ENCODE peak calls at places on chromosomes 5 and 9, in six cellular contexts. T, P, N, U, X and E are unnamed samples.

GRCh38 chr9:133604214-133604613 is 5.0 kb downstream of the FAM163B start:
- DNase-seq in X (no peak), N (no peak), U (no peak), T (no peak), P (no peak), E (no peak)

GRCh38 chr5:96050273-96050880 is 88.7 kb upstream of the ELL2 start:
- DNase-seq in U (no peak), T (no peak), X (no peak), N (no peak), P (no peak), E (no peak)

GRCh38 chr5:149581931-149582768 is 852 bp downstream of the ARHGEF37 start:
- DNase-seq in T (peak), X (no peak), U (no peak), P (no peak), N (no peak), E (no peak)

GRCh38 chr5:132839426-132840301 is 9.2 kb upstream of the SHROOM1 start:
- DNase-seq in X (no peak), P (no peak), N (no peak), U (no peak), T (no peak), E (no peak)

GRCh38 chr5:83957188-83957587 is 236.5 kb upstream of the HAPLN1 start:
- DNase-seq in X (no peak), N (no peak), P (no peak), T (no peak), U (no peak), E (no peak)

GRCh38 chr5:115096034-115096769 is 73.5 kb downstream of the TRIM36 start:
- DNase-seq in T (no peak), U (no peak), P (no peak), N (no peak), X (no peak), E (no peak)

GRCh38 chr5:148379340-148379739 is 4.4 kb upstream of the FBXO38 start:
- DNase-seq in T (no peak), U (no peak), N (no peak), P (no peak), X (no peak), E (no peak)

GRCh38 chr9:131395027-131395744 is 1.3 kb downstream of the PRRC2B start:
- DNase-seq in X (no peak), T (peak), U (no peak), N (no peak), P (no peak), E (no peak)

GRCh38 chr9:137545123-137545522 is 5.1 kb downstream of the PNPLA7 start:
- DNase-seq in P (peak), T (no peak), U (no peak), X (no peak), N (no peak), E (no peak)

GRCh38 chr9:113454914-113455761 is 8.4 kb upstream of the RGS3 start:
- DNase-seq in N (peak), X (peak), T (peak), P (peak), U (peak), E (no peak)

GRCh38 chr5:107870984-107871383 is 200.2 kb upstream of the EFNA5 start:
- DNase-seq in U (no peak), X (no peak), N (no peak), P (no peak), T (no peak), E (no peak)

GRCh38 chr5:40904205-40904993 is 4.9 kb upstream of the C7 start:
- DNase-seq in P (peak), T (peak), U (peak), N (no peak), X (peak), E (no peak)

GRCh38 chr9:35679766-35680330 is 6.1 kb downstream of the CA9 start:
- DNase-seq in T (no peak), N (no peak), U (no peak), X (no peak), P (no peak), E (no peak)

GRCh38 chr5:157506981-157507780 is 47.2 kb downstream of the NIPAL4 start:
- DNase-seq in T (no peak), P (no peak), X (no peak), N (no peak), U (no peak), E (no peak)

GRCh38 chr5:142680605-142681259 is 5.2 kb downstream of the FGF1 start:
- DNase-seq in T (peak), X (peak), U (no peak), P (no peak), N (no peak), E (no peak)

GRCh38 chr5:107805166-107805565 is 134.4 kb upstream of the EFNA5 start:
- DNase-seq in U (no peak), P (no peak), T (no peak), X (no peak), N (no peak), E (no peak)

GRCh38 chr5:126182901-126183695 is 240.1 kb upstream of the GRAMD2B start:
- DNase-seq in N (no peak), T (no peak), P (no peak), U (no peak), X (no peak), E (no peak)

GRCh38 chr9:32665101-32665500 is 29.6 kb upstream of the TAF1L start:
- DNase-seq in N (no peak), U (no peak), P (no peak), T (no peak), X (no peak), E (no peak)

GRCh38 chr5:174917976-174918554 is 193.7 kb downstream of the MSX2 start:
- DNase-seq in X (no peak), U (no peak), T (no peak), N (no peak), P (no peak), E (no peak)

GRCh38 chr9:74007833-74008232 is 489.3 kb upstream of the RORB start:
- DNase-seq in U (no peak), T (no peak), X (no peak), P (no peak), N (no peak), E (no peak)

GRCh38 chr5:23412011-23412410 is 95.4 kb upstream of the PRDM9 start:
- DNase-seq in X (no peak), N (no peak), U (no peak), P (no peak), T (no peak), E (no peak)

GRCh38 chr5:124847907-124848306 is 101.5 kb upstream of the ZNF608 start:
- DNase-seq in X (no peak), T (no peak), U (no peak), N (no peak), P (no peak), E (no peak)

GRCh38 chr5:3261081-3261480 is 334.6 kb upstream of the IRX1 start:
- DNase-seq in X (no peak), T (no peak), P (no peak), N (no peak), U (no peak), E (no peak)

GRCh38 chr5:33788922-33789321 is 102.9 kb downstream of the ADAMTS12 start:
- DNase-seq in P (no peak), U (peak), T (no peak), N (no peak), X (no peak), E (no peak)

GRCh38 chr5:115168829-115169391 is 798 bp downstream of the TRIM36 start:
- DNase-seq in N (no peak), U (no peak), T (peak), P (no peak), X (no peak), E (no peak)

GRCh38 chr5:158351485-158352140 is 492.7 kb upstream of the CLINT1 start:
- DNase-seq in N (no peak), P (no peak), X (no peak), T (no peak), U (no peak), E (no peak)

GRCh38 chr5:142821027-142821732 is 51.0 kb downstream of the ARHGAP26 start:
- DNase-seq in N (no peak), P (no peak), U (no peak), X (no peak), T (no peak), E (no peak)

GRCh38 chr5:137516961-137517360 is 17.8 kb upstream of the SPOCK1 start:
- DNase-seq in U (no peak), X (no peak), T (no peak), N (no peak), P (no peak), E (no peak)

GRCh38 chr5:115097236-115097635 is 72.5 kb downstream of the TRIM36 start:
- DNase-seq in N (no peak), X (no peak), P (no peak), U (no peak), T (no peak), E (no peak)

GRCh38 chr9:114169029-114169939 is 13.9 kb downstream of the COL27A1 start:
- DNase-seq in N (no peak), U (no peak), T (no peak), P (no peak), X (no peak), E (no peak)

GRCh38 chr5:17218353-17219005 is 1.0 kb downstream of the BASP1 start:
- DNase-seq in T (peak), X (no peak), P (no peak), U (no peak), N (no peak), E (peak)

GRCh38 chr5:1445895-1446601 is 808 bp upstream of the SLC6A3 start:
- DNase-seq in P (no peak), N (no peak), X (no peak), U (no peak), T (no peak), E (peak)

GRCh38 chr5:121988443-121988842 is 26.7 kb downstream of the SRFBP1 start:
- DNase-seq in T (no peak), X (no peak), P (no peak), N (no peak), U (no peak), E (no peak)

GRCh38 chr5:42301349-42301748 is 121.9 kb upstream of the GHR start:
- DNase-seq in P (no peak), N (no peak), U (no peak), X (no peak), T (no peak), E (no peak)

DNA sequence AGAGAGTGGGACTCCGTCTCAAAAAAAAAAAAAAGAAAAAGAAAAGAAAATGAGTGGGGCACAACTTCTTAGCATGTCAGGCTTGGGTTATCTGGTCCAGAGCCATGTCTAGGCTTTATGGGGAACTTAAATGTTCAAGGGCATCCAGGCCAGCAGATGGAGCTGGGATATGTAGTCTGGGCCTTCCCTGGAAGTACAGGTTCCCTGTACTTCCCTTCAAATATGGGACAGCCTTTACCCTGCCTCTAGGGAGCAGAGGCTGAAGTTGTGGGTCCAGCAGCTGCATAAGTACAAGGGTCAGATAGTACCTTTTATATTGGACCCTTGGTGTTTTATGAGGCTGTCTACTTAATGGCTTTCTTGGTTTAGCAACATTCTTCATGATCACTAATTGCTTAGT is 42.1 kb downstream of the FAF2 start:
- DNase-seq in P (no peak), X (no peak), N (no peak), U (no peak), T (no peak), E (no peak)
- TF ChIP-seq CTCF in P (no peak), X (no peak), N (no peak), U (no peak), T (no peak), E (no peak)

GRCh38 chr5:7074176-7074575 is 321.8 kb upstream of the ADCY2 start:
- DNase-seq in P (no peak), U (no peak), N (no peak), T (no peak), X (no peak), E (no peak)
- TF ChIP-seq CTCF in P (no peak), U (no peak), N (no peak), T (no peak), X (no peak), E (peak)

GRCh38 chr9:87725356-87725899 is 491 bp upstream of the CTSL start:
- DNase-seq in N (no peak), P (peak), U (no peak), T (no peak), X (no peak), E (no peak)

GRCh38 chr9:87722393-87722792 is 3.5 kb upstream of the CTSL start:
- DNase-seq in P (no peak), X (no peak), N (no peak), U (no peak), T (no peak), E (no peak)

DNA sequence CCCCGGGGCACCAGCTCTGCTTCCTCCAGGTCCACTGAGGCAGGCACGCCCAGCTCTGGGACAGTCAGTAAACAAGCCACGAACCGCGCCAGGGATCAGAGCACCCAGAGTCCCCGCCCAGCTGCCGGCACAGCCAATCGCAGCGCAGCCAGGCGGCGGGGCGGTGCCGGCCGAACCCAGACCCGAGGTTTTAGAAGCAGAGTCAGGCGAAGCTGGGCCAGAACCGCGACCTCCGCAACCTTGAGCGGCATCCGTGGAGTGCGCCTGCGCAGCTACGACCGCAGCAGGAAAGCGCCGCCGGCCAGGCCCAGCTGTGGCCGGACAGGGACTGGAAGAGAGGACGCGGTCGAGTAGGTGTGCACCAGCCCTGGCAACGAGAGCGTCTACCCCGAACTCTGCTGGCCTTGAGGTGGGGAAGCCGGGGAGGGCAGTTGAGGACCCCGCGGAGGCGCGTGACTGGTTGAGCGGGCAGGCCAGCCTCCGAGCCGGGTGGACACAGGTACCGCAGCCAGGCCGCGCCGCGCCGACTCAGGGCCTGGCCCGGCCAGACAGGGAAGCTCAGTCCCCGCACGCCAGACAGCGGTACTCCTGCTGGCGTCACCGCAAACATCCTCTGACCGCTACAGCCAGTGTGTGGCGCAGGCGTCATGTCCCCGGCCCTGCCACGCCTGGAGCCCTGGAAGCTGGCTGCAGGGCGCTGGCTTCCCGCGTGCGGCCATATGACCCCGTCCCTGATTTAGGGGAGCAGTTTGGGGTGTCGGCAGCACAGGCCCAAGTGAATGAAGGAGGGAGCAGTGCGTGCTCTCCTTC is at the start of gene CTSL:
- DNase-seq in P (peak), X (peak), T (peak), N (peak), U (peak), E (peak)
- TF ChIP-seq CTCF in P (peak), X (peak), T (no peak), N (peak), U (peak), E (peak)

DNA sequence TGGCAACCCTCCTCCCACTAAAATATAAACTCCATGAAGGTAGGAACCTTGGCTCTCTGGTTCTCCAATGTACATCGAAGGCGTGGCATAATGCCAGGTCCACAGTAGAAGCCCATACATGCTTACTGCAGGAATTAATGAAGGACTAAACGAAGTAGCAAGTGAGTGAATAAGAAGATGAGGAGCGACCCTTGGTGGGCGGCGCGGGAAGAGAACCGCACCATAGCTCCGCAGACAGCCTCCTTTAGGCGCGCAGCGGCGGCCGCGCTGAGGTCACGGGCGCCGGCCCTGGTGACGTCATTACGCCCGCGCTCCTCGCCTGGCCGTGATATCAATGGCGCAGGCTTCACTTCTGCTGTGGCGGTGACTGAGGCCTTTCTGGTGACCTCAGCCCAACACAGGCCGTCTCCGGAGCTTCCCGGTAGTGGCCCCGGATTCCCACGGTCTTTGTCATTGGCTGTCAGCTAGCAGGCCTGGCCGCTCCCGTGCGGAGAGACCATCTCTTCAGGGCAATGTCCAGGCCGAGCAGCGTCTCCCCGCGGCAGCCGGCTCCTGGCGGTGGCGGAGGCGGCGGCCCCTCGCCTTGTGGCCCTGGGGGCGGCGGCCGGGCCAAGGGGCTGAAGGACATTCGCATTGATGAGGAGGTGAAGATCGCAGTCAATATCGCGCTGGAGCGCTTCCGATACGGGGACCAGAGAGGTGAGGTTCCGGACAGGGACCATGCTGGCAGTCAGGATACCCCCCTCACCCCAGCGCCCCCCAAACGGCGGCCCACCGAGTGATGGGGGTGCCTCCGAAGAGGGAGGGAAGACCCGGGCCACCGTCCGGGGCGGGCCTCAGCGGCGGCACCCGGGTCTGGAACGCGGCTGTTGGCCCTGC is at the start of gene YTHDC2:
- DNase-seq in T (peak), X (peak), N (peak), U (peak), P (peak), E (peak)
- TF ChIP-seq CTCF in T (no peak), X (no peak), N (peak), U (peak), P (no peak), E (peak)

GRCh38 chr5:10233505-10233904 is 16.2 kb downstream of the ATPSCKMT start:
- DNase-seq in X (peak), T (peak), N (peak), U (peak), P (no peak), E (no peak)
- TF ChIP-seq CTCF in X (peak), T (no peak), N (peak), U (peak), P (no peak), E (peak)